ENCODE peak calls at places on chromosome 1, in five cellular contexts. H is HepG2, D is H1, K is GM12878, F is K562. X is an unnamed sample.

GRCh38 chr1:10507111-10507879 is 32.5 kb downstream of the PEX14 start:
- DNase-seq in H (peak), F (peak), K (no peak), D (no peak), X (peak)

GRCh38 chr1:101366513-101367215 is 129.8 kb downstream of the S1PR1 start:
- DNase-seq in F (no peak), H (no peak), D (no peak), K (no peak), X (no peak)

GRCh38 chr1:40948741-40949528 is 30.6 kb upstream of the CTPS1 start:
- DNase-seq in K (no peak), F (peak), H (peak), D (peak), X (peak)

GRCh38 chr1:116268211-116268610 is 104.8 kb upstream of the ATP1A1 start:
- DNase-seq in H (no peak), K (no peak), D (no peak), F (no peak), X (no peak)

GRCh38 chr1:156870734-156871133 is 10.1 kb downstream of the NTRK1 start:
- DNase-seq in K (no peak), F (no peak), H (no peak), D (no peak), X (no peak)

GRCh38 chr1:111471012-111471411 is 2.8 kb upstream of the C1orf162 start:
- DNase-seq in K (peak), F (no peak), H (no peak), D (no peak), X (no peak)

GRCh38 chr1:70768211-70768610 is 279.4 kb downstream of the PTGER3 start:
- DNase-seq in H (no peak), F (no peak), K (no peak), D (no peak), X (no peak)

GRCh38 chr1:201321826-201322390 is 38.6 kb downstream of the PKP1 start:
- DNase-seq in H (no peak), F (no peak), K (no peak), D (no peak), X (no peak)

GRCh38 chr1:186152227-186152944 is 222.7 kb downstream of the TPR start:
- DNase-seq in F (no peak), H (no peak), D (no peak), K (no peak), X (peak)

GRCh38 chr1:45299981-45300668 is 26.6 kb upstream of the HPDL start:
- DNase-seq in F (peak), D (peak), H (peak), K (no peak), X (peak)

GRCh38 chr1:119188926-119189325 is 48.5 kb upstream of the WARS2 start:
- DNase-seq in D (no peak), F (no peak), H (no peak), K (no peak), X (no peak)

GRCh38 chr1:51255331-51255730 is 19.3 kb downstream of the RNF11 start:
- DNase-seq in F (no peak), D (no peak), H (no peak), K (no peak), X (no peak)

GRCh38 chr1:164726235-164726634 is 167.3 kb downstream of the PBX1 start:
- DNase-seq in K (no peak), D (no peak), H (no peak), F (no peak), X (no peak)

GRCh38 chr1:170559166-170559565 is 27.2 kb downstream of the GORAB start:
- DNase-seq in D (no peak), K (no peak), F (no peak), H (no peak), X (no peak)

GRCh38 chr1:10057305-10057704 is 24.5 kb downstream of the UBE4B start:
- DNase-seq in D (no peak), F (no peak), H (no peak), K (no peak), X (no peak)

GRCh38 chr1:25011966-25012625 is 82.0 kb upstream of the RUNX3 start:
- DNase-seq in F (no peak), K (no peak), D (no peak), H (peak), X (no peak)

DNA sequence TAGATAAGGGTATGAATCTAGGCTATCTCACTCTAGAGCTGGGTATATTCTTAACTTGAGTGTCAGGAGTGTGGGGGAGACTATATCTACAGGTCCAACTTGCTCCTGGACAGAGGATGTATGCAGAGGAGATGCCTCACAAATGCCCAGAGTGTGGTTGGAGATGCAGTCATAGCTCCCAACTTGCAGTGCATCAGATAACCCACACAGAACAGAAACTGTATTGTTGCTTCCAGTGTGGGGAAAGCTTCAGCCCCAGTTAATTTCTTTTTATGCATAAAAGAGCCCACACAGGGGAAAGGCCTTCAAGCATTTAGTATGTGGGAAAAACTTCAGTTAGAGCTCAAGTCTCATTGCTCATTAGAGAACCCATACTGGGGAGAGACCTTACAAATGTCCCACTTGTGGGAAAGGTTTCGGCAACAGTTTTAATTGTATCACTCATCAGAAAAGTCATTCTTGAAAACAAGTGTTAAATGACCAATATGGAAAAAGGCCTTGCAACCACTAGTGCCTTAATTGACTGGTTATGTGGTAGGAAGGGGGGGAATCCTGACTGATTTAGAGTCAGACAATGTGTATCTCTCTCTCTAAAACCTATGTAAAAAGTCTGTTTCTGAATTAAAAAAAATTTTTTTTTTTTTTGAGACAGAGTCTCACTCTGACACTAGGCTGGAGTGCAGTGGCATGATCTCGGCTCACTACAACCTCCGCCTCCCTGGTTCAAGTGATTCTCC is 67.9 kb downstream of the EBNA1BP2 start:
- DNase-seq in F (no peak), K (no peak), D (no peak), H (no peak), X (no peak)
- TF ChIP-seq MAX in F (no peak), K (no peak), D (no peak), H (no peak), X (no peak)

DNA sequence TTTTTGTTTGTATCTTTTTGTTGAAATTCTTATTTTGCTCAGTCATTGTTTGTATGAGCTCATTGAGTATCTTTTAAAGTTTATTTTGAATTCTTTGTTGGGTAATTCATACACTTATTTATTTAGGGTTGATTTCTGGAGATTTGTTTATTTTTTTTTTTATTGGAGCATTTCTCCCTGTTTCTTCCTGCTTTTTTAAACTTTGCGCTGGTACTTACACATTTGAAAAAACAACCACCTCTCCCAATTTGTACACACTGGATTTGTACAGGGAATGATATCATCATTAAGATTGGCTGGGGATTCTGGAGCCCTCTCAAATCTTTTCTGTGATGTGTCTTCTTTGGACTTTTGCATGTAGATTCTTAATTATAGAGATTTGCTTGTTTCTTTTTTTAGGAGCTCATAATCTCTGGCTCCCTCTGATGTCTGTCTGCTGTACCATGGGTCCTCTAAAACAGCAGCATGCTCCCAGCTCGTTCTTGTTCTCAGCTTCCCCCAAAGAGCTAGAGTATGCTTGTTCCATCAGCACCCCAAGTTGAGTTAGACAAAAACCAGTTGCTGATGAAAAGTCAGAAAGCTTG is 310.7 kb downstream of the DUSP10 start:
- DNase-seq in D (no peak), K (no peak), F (no peak), H (no peak), X (no peak)
- TF ChIP-seq SRF in D (no peak), K (no peak), F (no peak), H (no peak), X (no peak)

GRCh38 chr1:6909857-6910256 is 124.6 kb downstream of the CAMTA1 start:
- DNase-seq in D (no peak), F (no peak), K (no peak), H (peak), X (no peak)
- TF ChIP-seq MAX in D (no peak), F (no peak), K (no peak), H (no peak), X (no peak)

GRCh38 chr1:61448934-61449368 is 276.0 kb downstream of the TM2D1 start:
- DNase-seq in F (no peak), H (no peak), D (no peak), K (no peak), X (no peak)

GRCh38 chr1:61451214-61451968 is 273.6 kb downstream of the TM2D1 start:
- DNase-seq in K (no peak), F (no peak), H (no peak), D (no peak), X (no peak)

GRCh38 chr1:61449410-61449809 is 275.5 kb downstream of the TM2D1 start:
- DNase-seq in K (no peak), D (no peak), H (no peak), F (no peak), X (no peak)

GRCh38 chr1:61452354-61452990 is 272.5 kb downstream of the TM2D1 start:
- DNase-seq in D (no peak), K (no peak), F (no peak), H (no peak), X (no peak)

DNA sequence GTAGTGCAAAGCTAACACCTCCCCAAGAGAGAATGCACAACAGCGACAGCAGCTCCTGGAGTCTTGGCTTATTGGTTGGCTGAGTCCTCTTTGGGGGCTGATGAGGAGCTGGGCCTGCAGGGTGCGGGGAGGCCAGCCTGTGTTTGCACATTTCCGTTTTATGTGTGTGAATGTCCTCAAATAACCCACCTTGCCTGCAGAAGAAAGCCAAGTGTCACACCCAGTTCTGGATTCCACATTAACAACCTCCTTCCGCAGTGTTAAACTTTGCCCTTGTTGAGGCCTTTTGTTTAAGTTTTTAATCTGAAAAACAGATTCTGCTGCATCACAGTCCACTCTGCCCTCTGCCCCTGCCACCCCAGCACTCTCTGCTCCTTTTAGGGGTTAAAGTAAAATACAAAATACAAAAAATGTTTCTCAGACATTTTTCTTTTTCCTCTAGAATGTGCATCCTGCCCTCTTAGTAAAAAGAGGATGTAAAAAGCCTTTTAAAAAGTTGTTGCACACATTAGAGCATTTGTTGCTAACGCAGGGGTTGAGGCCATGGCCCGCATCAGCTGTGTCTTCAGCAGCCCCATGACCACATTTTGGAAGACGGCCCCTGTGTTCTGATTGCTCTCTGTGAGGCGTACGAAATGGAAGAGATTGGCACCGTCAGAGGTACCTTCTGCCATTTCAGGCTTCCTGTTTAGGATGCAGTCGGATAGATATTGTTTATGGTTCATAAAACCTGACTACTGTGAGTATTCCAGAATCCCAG is 274.3 kb downstream of the TM2D1 start:
- DNase-seq in K (no peak), F (no peak), H (peak), D (no peak), X (no peak)
- TF ChIP-seq SRF in K (no peak), F (no peak), H (no peak), D (no peak), X (no peak)

GRCh38 chr1:231100393-231100792 is 60.3 kb upstream of the FAM89A start:
- DNase-seq in D (no peak), F (no peak), H (no peak), K (no peak), X (no peak)
- TF ChIP-seq MAX in D (no peak), F (no peak), H (no peak), K (no peak), X (no peak)

DNA sequence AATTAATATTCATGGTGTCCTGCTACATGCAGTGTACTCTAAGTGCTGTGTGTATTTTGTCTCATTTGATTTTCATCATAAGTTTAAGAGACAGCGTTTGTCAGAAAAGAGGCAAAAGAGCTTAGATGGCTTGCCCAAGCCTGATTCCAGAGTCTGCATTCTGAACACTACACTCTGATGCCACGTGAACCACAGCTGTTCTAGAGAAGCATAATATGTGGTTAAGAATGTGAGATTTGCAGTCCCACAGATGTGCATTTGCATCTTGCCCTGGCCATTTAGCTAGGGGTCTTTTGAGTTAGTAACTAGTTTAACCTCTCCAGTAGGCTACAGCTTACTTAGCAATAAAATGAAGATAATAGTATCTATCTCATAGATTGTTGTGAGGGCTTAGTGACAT is 9.2 kb upstream of the GADD45A start:
- DNase-seq in K (no peak), H (no peak), D (no peak), F (no peak), X (no peak)
- TF ChIP-seq SRF in K (no peak), H (no peak), D (no peak), F (no peak), X (no peak)

GRCh38 chr1:32127780-32128179 is 19.9 kb downstream of the KPNA6 start:
- DNase-seq in K (no peak), H (no peak), F (peak), D (no peak), X (no peak)

GRCh38 chr1:32125313-32125712 is 17.5 kb downstream of the KPNA6 start:
- DNase-seq in H (no peak), F (no peak), D (no peak), K (no peak), X (no peak)

GRCh38 chr1:32126770-32127169 is 18.9 kb downstream of the KPNA6 start:
- DNase-seq in D (no peak), H (no peak), F (no peak), K (no peak), X (no peak)

GRCh38 chr1:32116531-32116930 is 8.7 kb downstream of the KPNA6 start:
- DNase-seq in F (no peak), K (no peak), D (no peak), H (no peak), X (no peak)

GRCh38 chr1:32122141-32122540 is 14.3 kb downstream of the KPNA6 start:
- DNase-seq in D (no peak), K (no peak), F (no peak), H (no peak), X (no peak)
- TF ChIP-seq MAX in D (no peak), K (no peak), F (no peak), H (no peak), X (no peak)

GRCh38 chr1:11761988-11762406 is at the start of gene C1orf167:
- DNase-seq in H (no peak), F (peak), K (no peak), D (peak), X (no peak)
- TF ChIP-seq SRF in H (no peak), F (no peak), K (no peak), D (no peak), X (no peak)

GRCh38 chr1:26321315-26322041 is 3.7 kb downstream of the CD52 start:
- DNase-seq in D (peak), F (peak), K (peak), H (peak), X (peak)

GRCh38 chr1:26322042-26322331 is 4.2 kb downstream of the CD52 start:
- DNase-seq in K (no peak), F (no peak), D (no peak), H (no peak), X (no peak)

GRCh38 chr1:26323382-26323781 is 5.6 kb downstream of the CD52 start:
- DNase-seq in K (no peak), F (no peak), D (no peak), H (no peak), X (no peak)

GRCh38 chr1:26318338-26319064 is 743 bp downstream of the CD52 start:
- DNase-seq in H (no peak), D (no peak), F (no peak), K (no peak), X (no peak)

DNA sequence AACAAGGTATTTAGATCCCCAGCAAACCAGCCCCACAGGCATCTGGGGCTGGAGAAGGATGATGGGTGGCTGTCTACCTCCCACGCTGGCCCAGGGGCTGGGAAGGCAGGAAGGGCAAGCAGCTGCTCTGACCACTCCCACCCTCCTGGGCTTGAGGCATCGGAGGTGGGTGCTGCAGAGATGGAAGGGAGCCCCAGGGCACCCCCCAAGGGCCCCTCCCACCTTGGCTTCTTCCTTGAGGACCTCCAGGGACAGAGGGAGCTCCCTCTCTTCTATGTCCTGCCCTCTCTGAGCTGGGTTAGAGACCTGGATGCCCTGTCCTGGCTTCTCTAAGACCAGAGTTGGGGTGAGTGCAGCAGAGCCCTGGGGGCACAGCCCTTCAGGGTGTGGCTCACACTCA is 3.1 kb downstream of the CD52 start:
- DNase-seq in H (no peak), K (no peak), D (no peak), F (no peak), X (no peak)
- TF ChIP-seq MAX in H (no peak), K (no peak), D (no peak), F (no peak), X (no peak)